ENCODE peak calls at places on chromosomes 3 and 15, in six cellular contexts. One of them, this sample, is unnamed.

GRCh38 chr3:126307083-126307482 is 50.1 kb downstream of the KLF15 start:
- DNase-seq in HepG2: no peak
- DNase-seq in GM12878: no peak
- DNase-seq in K562: no peak
- DNase-seq in H1: no peak
- DNase-seq in SK-N-SH: no peak
- DNase-seq in this sample: no peak

GRCh38 chr15:90257776-90258175 is 7.7 kb upstream of the NGRN start:
- DNase-seq in GM12878: no peak
- DNase-seq in HepG2: no peak
- DNase-seq in K562: no peak
- DNase-seq in SK-N-SH: no peak
- DNase-seq in H1: no peak
- DNase-seq in this sample: no peak

GRCh38 chr15:90478981-90479481 is 50.7 kb upstream of the CRTC3 start:
- DNase-seq in H1: no peak
- DNase-seq in HepG2: no peak
- DNase-seq in K562: no peak
- DNase-seq in GM12878: no peak
- DNase-seq in SK-N-SH: no peak
- DNase-seq in this sample: peak

GRCh38 chr3:146050700-146051099 is 110.3 kb downstream of the PLOD2 start:
- DNase-seq in HepG2: no peak
- DNase-seq in SK-N-SH: no peak
- DNase-seq in GM12878: no peak
- DNase-seq in H1: no peak
- DNase-seq in K562: no peak
- DNase-seq in this sample: no peak

GRCh38 chr3:191649626-191650025 is 188.7 kb downstream of the PYDC2 start:
- DNase-seq in SK-N-SH: no peak
- DNase-seq in K562: no peak
- DNase-seq in H1: no peak
- DNase-seq in HepG2: no peak
- DNase-seq in GM12878: no peak
- DNase-seq in this sample: no peak

GRCh38 chr15:40106203-40107161 is 2.2 kb downstream of the BMF start:
- DNase-seq in HepG2: peak
- DNase-seq in GM12878: peak
- DNase-seq in H1: peak
- DNase-seq in K562: peak
- DNase-seq in SK-N-SH: no peak
- DNase-seq in this sample: peak

GRCh38 chr15:50256188-50257041 is 9.1 kb downstream of the HDC start:
- DNase-seq in GM12878: no peak
- DNase-seq in SK-N-SH: no peak
- DNase-seq in H1: peak
- DNase-seq in K562: peak
- DNase-seq in HepG2: no peak
- DNase-seq in this sample: peak

GRCh38 chr3:140809326-140809725 is 131.5 kb downstream of the TRIM42 start:
- DNase-seq in GM12878: no peak
- DNase-seq in H1: no peak
- DNase-seq in K562: no peak
- DNase-seq in SK-N-SH: no peak
- DNase-seq in HepG2: no peak
- DNase-seq in this sample: no peak

GRCh38 chr3:142224482-142225072 is 808 bp downstream of the GK5 start:
- DNase-seq in HepG2: no peak
- DNase-seq in SK-N-SH: no peak
- DNase-seq in H1: no peak
- DNase-seq in K562: peak
- DNase-seq in GM12878: no peak
- DNase-seq in this sample: peak

GRCh38 chr15:76865548-76865991 is 39.6 kb downstream of the SCAPER start:
- DNase-seq in GM12878: no peak
- DNase-seq in K562: no peak
- DNase-seq in HepG2: no peak
- DNase-seq in H1: no peak
- DNase-seq in SK-N-SH: no peak
- DNase-seq in this sample: no peak

GRCh38 chr3:122890077-122890484 is 95.2 kb downstream of the SLC49A4 start:
- DNase-seq in GM12878: peak
- DNase-seq in HepG2: no peak
- DNase-seq in SK-N-SH: no peak
- DNase-seq in K562: no peak
- DNase-seq in H1: peak
- DNase-seq in this sample: no peak

GRCh38 chr3:53650424-53650823 is 156.0 kb downstream of the CACNA1D start:
- DNase-seq in GM12878: peak
- DNase-seq in K562: no peak
- DNase-seq in SK-N-SH: no peak
- DNase-seq in HepG2: no peak
- DNase-seq in H1: no peak
- DNase-seq in this sample: peak

GRCh38 chr3:188950006-188950405 is 221.8 kb upstream of the TPRG1 start:
- DNase-seq in SK-N-SH: no peak
- DNase-seq in HepG2: no peak
- DNase-seq in GM12878: no peak
- DNase-seq in K562: no peak
- DNase-seq in H1: no peak
- DNase-seq in this sample: no peak

GRCh38 chr3:188947401-188947982 is 224.3 kb upstream of the TPRG1 start:
- DNase-seq in HepG2: no peak
- DNase-seq in SK-N-SH: peak
- DNase-seq in H1: peak
- DNase-seq in K562: peak
- DNase-seq in GM12878: no peak
- DNase-seq in this sample: peak

GRCh38 chr3:188947983-188948657 is 223.7 kb upstream of the TPRG1 start:
- DNase-seq in H1: peak
- DNase-seq in GM12878: no peak
- DNase-seq in K562: no peak
- DNase-seq in SK-N-SH: peak
- DNase-seq in HepG2: no peak
- DNase-seq in this sample: peak

GRCh38 chr3:188946837-188947236 is 224.9 kb upstream of the TPRG1 start:
- DNase-seq in HepG2: no peak
- DNase-seq in GM12878: no peak
- DNase-seq in K562: no peak
- DNase-seq in SK-N-SH: no peak
- DNase-seq in H1: no peak
- DNase-seq in this sample: no peak

GRCh38 chr3:188948658-188949400 is 222.9 kb upstream of the TPRG1 start:
- DNase-seq in K562: no peak
- DNase-seq in H1: no peak
- DNase-seq in HepG2: peak
- DNase-seq in GM12878: no peak
- DNase-seq in SK-N-SH: no peak
- DNase-seq in this sample: peak
- TF ChIP-seq JUND in K562: no peak
- TF ChIP-seq JUND in H1: no peak
- TF ChIP-seq JUND in HepG2: no peak
- TF ChIP-seq JUND in GM12878: no peak
- TF ChIP-seq JUND in SK-N-SH: peak
- TF ChIP-seq JUND in this sample: no peak

GRCh38 chr3:197592361-197593045 is 36.7 kb upstream of the BDH1 start:
- DNase-seq in GM12878: no peak
- DNase-seq in H1: no peak
- DNase-seq in HepG2: no peak
- DNase-seq in K562: peak
- DNase-seq in SK-N-SH: no peak
- DNase-seq in this sample: no peak
- TF ChIP-seq JUND in GM12878: no peak
- TF ChIP-seq JUND in H1: no peak
- TF ChIP-seq JUND in HepG2: no peak
- TF ChIP-seq JUND in K562: no peak
- TF ChIP-seq JUND in SK-N-SH: no peak
- TF ChIP-seq JUND in this sample: no peak

DNA sequence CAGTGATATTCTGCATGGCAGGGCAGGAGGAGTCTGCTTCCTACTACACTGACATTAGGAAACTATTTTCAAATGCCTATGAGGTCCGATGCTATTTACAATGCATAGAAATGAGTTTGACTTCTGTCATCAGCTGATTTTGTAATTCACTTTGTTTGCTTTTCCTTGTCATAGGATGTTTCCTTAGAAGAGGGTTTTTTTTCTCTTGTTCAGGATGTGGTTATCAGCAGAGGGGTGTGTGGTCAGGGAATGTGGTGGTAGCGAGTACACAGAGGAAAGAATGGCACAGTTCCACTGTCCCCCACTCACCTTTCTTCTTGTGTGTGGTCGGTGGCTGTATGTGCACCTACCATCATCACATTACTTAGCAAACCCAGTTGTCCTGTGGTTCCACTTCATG is 231.5 kb downstream of the LRTM1 start:
- DNase-seq in GM12878: no peak
- DNase-seq in HepG2: peak
- DNase-seq in K562: no peak
- DNase-seq in H1: no peak
- DNase-seq in SK-N-SH: no peak
- DNase-seq in this sample: no peak
- TF ChIP-seq JUND in GM12878: no peak
- TF ChIP-seq JUND in HepG2: no peak
- TF ChIP-seq JUND in K562: no peak
- TF ChIP-seq JUND in H1: no peak
- TF ChIP-seq JUND in SK-N-SH: no peak
- TF ChIP-seq JUND in this sample: no peak

GRCh38 chr3:46979958-46980497 is 562 bp downstream of the NBEAL2 start:
- DNase-seq in GM12878: no peak
- DNase-seq in SK-N-SH: no peak
- DNase-seq in H1: no peak
- DNase-seq in K562: peak
- DNase-seq in HepG2: no peak
- DNase-seq in this sample: no peak
- TF ChIP-seq JUND in GM12878: no peak
- TF ChIP-seq JUND in SK-N-SH: no peak
- TF ChIP-seq JUND in H1: no peak
- TF ChIP-seq JUND in K562: no peak
- TF ChIP-seq JUND in HepG2: no peak
- TF ChIP-seq JUND in this sample: no peak

GRCh38 chr15:84839714-84840113 is 22.6 kb downstream of the ALPK3 start:
- DNase-seq in H1: no peak
- DNase-seq in GM12878: no peak
- DNase-seq in K562: no peak
- DNase-seq in HepG2: no peak
- DNase-seq in SK-N-SH: no peak
- DNase-seq in this sample: no peak

GRCh38 chr15:84834969-84835368 is 17.8 kb downstream of the ALPK3 start:
- DNase-seq in SK-N-SH: no peak
- DNase-seq in H1: no peak
- DNase-seq in GM12878: no peak
- DNase-seq in HepG2: no peak
- DNase-seq in K562: no peak
- DNase-seq in this sample: no peak

GRCh38 chr15:84834227-84834955 is 17.2 kb downstream of the ALPK3 start:
- DNase-seq in K562: no peak
- DNase-seq in GM12878: no peak
- DNase-seq in HepG2: no peak
- DNase-seq in H1: no peak
- DNase-seq in SK-N-SH: no peak
- DNase-seq in this sample: no peak

GRCh38 chr15:84835661-84836384 is 18.7 kb downstream of the ALPK3 start:
- DNase-seq in GM12878: no peak
- DNase-seq in K562: no peak
- DNase-seq in H1: no peak
- DNase-seq in SK-N-SH: no peak
- DNase-seq in HepG2: no peak
- DNase-seq in this sample: no peak

DNA sequence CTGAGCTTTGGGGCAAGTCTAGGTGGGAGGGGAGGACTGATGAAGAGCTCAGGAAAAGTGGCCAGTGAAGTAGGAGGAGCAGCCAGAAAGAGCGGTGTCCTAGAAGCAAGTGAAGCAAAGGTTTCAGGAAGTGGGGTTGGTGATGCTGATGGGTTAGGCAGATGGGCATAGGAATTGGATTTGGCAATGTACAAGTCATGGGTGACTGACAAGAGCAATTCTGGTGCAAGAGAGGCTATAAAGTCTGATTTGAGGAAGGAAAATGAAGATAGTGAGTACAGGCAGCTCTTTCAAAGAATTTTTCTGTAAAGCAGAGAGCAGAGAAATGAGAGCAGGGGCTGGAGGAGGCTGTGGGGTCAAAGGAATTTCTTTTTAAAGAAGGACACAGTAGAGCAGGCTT is 19.7 kb downstream of the ALPK3 start:
- DNase-seq in GM12878: no peak
- DNase-seq in HepG2: no peak
- DNase-seq in H1: no peak
- DNase-seq in K562: no peak
- DNase-seq in SK-N-SH: no peak
- DNase-seq in this sample: no peak
- TF ChIP-seq JUND in GM12878: no peak
- TF ChIP-seq JUND in HepG2: no peak
- TF ChIP-seq JUND in H1: no peak
- TF ChIP-seq JUND in K562: no peak
- TF ChIP-seq JUND in SK-N-SH: no peak
- TF ChIP-seq JUND in this sample: no peak